ENCODE peak calls at places on chromosomes 12 and 14, in seven cellular contexts. O is brain microvascular endothelial cell, K is heart right ventricle, I is A549, W is AG09319, B is GM10248, F is BE2C. N is an unnamed sample.
A peak's percentile ranks its signal among the peaks of the same experiment; 100 is the strongest.

GRCh38 chr14:64685364-64686130 is 18.7 kb upstream of the PLEKHG3 start:
- DNase-seq in O (no peak), K (no peak), I (no peak), W (no peak), B (no peak), F (no peak), N (no peak)

GRCh38 chr12:83471341-83471740 is 784.6 kb downstream of the TMTC2 start:
- DNase-seq in O (no peak), K (no peak), I (no peak), W (no peak), B (no peak), F (no peak), N (no peak)

GRCh38 chr12:101459642-101460346 is 15.3 kb upstream of the SPIC start:
- DNase-seq in O (no peak), K (no peak), I (peak; percentile 94), W (peak; percentile 57), B (no peak), F (no peak), N (no peak)

GRCh38 chr14:90721619-90722305 is 94.5 kb downstream of the TTC7B start:
- DNase-seq in O (no peak), K (no peak), I (no peak), W (no peak), B (no peak), F (no peak), N (peak; percentile 45)

GRCh38 chr14:24921903-24922302 is 128.0 kb downstream of the STXBP6 start:
- DNase-seq in O (peak; percentile 7), K (no peak), I (no peak), W (no peak), B (no peak), F (no peak), N (peak; percentile 24)

GRCh38 chr12:96034631-96035282 is 630 bp downstream of the LTA4H start:
- DNase-seq in O (peak; percentile 14), K (no peak), I (peak; percentile 38), W (no peak), B (no peak), F (peak; percentile 37), N (peak; percentile 36)

GRCh38 chr14:54782803-54783659 is 119.6 kb downstream of the GCH1 start:
- DNase-seq in O (no peak), K (no peak), I (no peak), W (no peak), B (peak; percentile 78), F (peak; percentile 51), N (no peak)

GRCh38 chr14:52977798-52978197 is 26.9 kb upstream of the FERMT2 start:
- DNase-seq in O (no peak), K (no peak), I (no peak), W (no peak), B (no peak), F (peak; percentile 80), N (peak; percentile 12)

GRCh38 chr14:58298880-58299664 is 717 bp downstream of the ARID4A start:
- DNase-seq in O (no peak), K (peak; percentile 42), I (peak; percentile 22), W (no peak), B (peak; percentile 62), F (peak; percentile 13), N (no peak)

GRCh38 chr12:6169107-6169440 is 31.1 kb upstream of the CD9 start:
- DNase-seq in O (no peak), K (no peak), I (no peak), W (no peak), B (no peak), F (no peak), N (no peak)

GRCh38 chr12:54452628-54453027 is 20.8 kb downstream of the GTSF1 start:
- DNase-seq in O (no peak), K (no peak), I (no peak), W (no peak), B (no peak), F (no peak), N (no peak)

GRCh38 chr12:132308311-132309161 is 20.9 kb downstream of the GALNT9 start:
- DNase-seq in O (no peak), K (no peak), I (no peak), W (no peak), B (no peak), F (no peak), N (no peak)

GRCh38 chr14:37544407-37544806 is 50.6 kb downstream of the FOXA1 start:
- DNase-seq in O (no peak), K (no peak), I (no peak), W (no peak), B (no peak), F (no peak), N (no peak)

DNA sequence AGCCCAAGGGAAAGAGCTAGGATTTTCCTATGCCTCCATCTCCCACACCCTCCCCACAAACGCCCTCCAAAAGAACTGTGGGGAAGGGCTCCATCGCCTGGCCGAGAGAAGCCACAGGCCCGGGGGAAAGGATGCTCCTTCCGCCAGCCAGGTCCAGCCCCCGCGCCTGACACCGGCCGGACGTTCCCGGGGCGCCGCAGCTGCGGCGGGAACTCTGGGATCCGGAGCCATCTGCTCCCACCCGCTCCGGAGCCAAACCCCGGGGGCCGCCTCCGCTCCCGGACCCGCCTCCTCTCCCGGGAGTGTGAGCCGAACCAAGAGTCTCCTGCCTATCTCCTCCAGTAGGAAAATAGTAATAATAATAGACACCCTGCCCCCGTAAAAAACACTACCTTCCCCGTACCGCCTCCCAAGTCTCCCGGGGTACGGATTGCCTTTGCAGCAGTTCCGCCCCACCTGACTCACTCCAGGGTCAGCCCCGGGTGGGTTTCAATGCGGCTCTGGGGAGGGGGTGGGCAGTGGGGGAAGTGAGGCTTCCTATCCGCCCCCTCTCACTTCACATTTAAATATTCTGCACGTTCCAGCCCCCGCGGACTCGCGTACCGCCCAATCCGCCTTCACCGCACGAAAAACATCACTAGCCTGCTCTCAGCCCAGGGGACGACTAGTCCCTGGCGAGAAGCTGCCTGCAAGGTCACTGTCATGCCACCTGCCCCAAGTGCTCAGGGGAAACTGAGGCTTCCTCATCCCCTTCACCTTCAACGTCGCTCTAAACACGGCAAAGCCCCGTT is 2.4 kb downstream of the AGAP2 start:
- DNase-seq in O (no peak), K (peak; percentile 61), I (no peak), W (no peak), B (no peak), F (peak; percentile 72), N (no peak)
- TF ChIP-seq CTCF in O (peak; percentile 63), K (no peak), I (peak; percentile 46), W (peak; percentile 33), B (no peak), F (peak; percentile 60), N (peak; percentile 49)

DNA sequence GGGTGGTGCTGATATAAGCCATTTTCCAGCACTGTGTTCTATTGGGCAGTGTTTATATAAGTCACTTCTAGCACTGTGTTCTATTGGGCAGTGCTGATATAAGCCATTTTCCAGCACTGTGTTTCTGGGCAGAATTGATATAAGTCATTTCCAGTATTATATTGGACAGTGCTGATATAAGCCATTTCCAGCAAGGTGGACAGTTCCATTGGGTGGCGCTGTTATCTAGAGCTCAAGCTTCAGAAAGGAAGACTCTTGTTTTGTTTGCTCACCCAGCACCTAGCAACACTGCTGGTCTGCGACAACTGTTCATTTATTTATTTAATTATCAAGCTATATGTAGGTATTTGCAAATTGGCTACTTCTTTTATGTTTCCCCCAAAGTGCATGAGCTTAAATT is 690.3 kb downstream of the AACS start:
- DNase-seq in O (no peak), K (no peak), I (no peak), W (no peak), B (no peak), F (no peak), N (no peak)
- TF ChIP-seq CTCF in O (no peak), K (peak; percentile 8), I (no peak), W (no peak), B (no peak), F (no peak), N (no peak)

GRCh38 chr12:117890137-117890536 is 78.7 kb downstream of the KSR2 start:
- DNase-seq in O (no peak), K (no peak), I (peak; percentile 40), W (no peak), B (no peak), F (no peak), N (no peak)
- TF ChIP-seq CTCF in O (peak; percentile 23), K (no peak), I (no peak), W (no peak), B (peak; percentile 5), F (peak; percentile 17), N (no peak)

DNA sequence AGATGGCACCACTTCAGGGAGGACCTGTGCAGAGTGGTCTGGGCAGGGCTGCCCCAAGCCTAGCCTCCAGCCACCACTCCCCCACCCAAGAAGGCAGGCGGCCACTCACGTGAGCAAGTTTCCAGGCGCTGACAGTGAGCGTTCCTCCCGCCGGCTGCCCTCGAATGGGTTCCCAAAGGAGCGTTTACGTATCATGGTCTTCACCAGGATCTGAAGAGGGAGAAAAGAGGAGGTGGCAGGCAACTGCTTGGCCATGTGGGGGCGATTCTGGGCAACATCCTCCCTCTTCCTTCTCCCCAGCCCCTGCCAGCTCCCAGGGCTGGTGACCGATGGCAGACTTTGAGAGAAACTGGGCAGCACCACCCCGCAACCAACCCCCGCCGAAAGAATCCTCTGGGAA is 35.1 kb downstream of the P2RX4 start:
- DNase-seq in O (no peak), K (no peak), I (no peak), W (no peak), B (no peak), F (no peak), N (no peak)
- TF ChIP-seq CTCF in O (no peak), K (no peak), I (no peak), W (no peak), B (no peak), F (no peak), N (no peak)

GRCh38 chr12:52739963-52740362 is 36.6 kb upstream of the KRT77 start:
- DNase-seq in O (no peak), K (no peak), I (no peak), W (no peak), B (no peak), F (no peak), N (no peak)
- TF ChIP-seq CTCF in O (no peak), K (no peak), I (no peak), W (no peak), B (no peak), F (no peak), N (no peak)

GRCh38 chr14:100617715-100618693 is 30.8 kb upstream of the BEGAIN start:
- DNase-seq in O (no peak), K (peak; percentile 43), I (no peak), W (no peak), B (no peak), F (no peak), N (peak; percentile 20)
- TF ChIP-seq CTCF in O (no peak), K (no peak), I (no peak), W (no peak), B (no peak), F (no peak), N (no peak)

GRCh38 chr12:91695964-91696363 is 449.7 kb downstream of the BTG1 start:
- DNase-seq in O (no peak), K (no peak), I (no peak), W (no peak), B (no peak), F (peak; percentile 57), N (no peak)
- TF ChIP-seq CTCF in O (peak; percentile 25), K (no peak), I (no peak), W (no peak), B (no peak), F (peak; percentile 50), N (no peak)

N was measured in astrocyte of the spinal cord.